ENCODE peak calls at places on chromosomes 16 and 17, in four cellular contexts. B is H1, W is K562, P is GM12878. E is an unnamed sample.

GRCh38 chr17:66633322-66633965 is 201.5 kb upstream of the CACNG5 start:
- DNase-seq in B (no peak), W (no peak), P (no peak), E (no peak)

GRCh38 chr16:28910046-28911031 is 14.7 kb downstream of the RABEP2 start:
- DNase-seq in B (no peak), W (no peak), P (no peak), E (no peak)

GRCh38 chr17:60524463-60525346 is 1.3 kb downstream of the APPBP2 start:
- DNase-seq in B (peak; percentile 17), W (peak; percentile 12), P (no peak), E (no peak)

GRCh38 chr17:8059131-8059530 is 20.3 kb downstream of the ALOX15B start:
- DNase-seq in B (no peak), W (no peak), P (no peak), E (no peak)

GRCh38 chr16:24520983-24521382 is 18.4 kb upstream of the RBBP6 start:
- DNase-seq in B (no peak), W (no peak), P (no peak), E (no peak)

GRCh38 chr17:78588258-78589030 is 11.2 kb upstream of the DNAH17 start:
- DNase-seq in B (no peak), W (no peak), P (no peak), E (peak; percentile 54)

GRCh38 chr17:2177235-2177811 is 122.4 kb downstream of the HIC1 start:
- DNase-seq in B (no peak), W (no peak), P (no peak), E (peak; percentile 80)

GRCh38 chr17:17079761-17080160 is 37.5 kb downstream of the MPRIP start:
- DNase-seq in B (no peak), W (no peak), P (no peak), E (no peak)

GRCh38 chr16:26969589-26970217 is 97.0 kb upstream of the C16orf82 start:
- DNase-seq in B (no peak), W (peak; percentile 7), P (no peak), E (no peak)

GRCh38 chr16:9901-10665 is 43.3 kb downstream of the POLR3K start:
- DNase-seq in B (no peak), W (no peak), P (no peak), E (no peak)

GRCh38 chr16:73054732-73055481 is 7.0 kb upstream of the ZFHX3 start:
- DNase-seq in B (no peak), W (no peak), P (no peak), E (peak; percentile 73)

GRCh38 chr16:83215417-83216001 is 588.7 kb downstream of the CDH13 start:
- DNase-seq in B (peak; percentile 97), W (peak; percentile 59), P (no peak), E (peak; percentile 21)

GRCh38 chr16:53504665-53505064 is 1.7 kb upstream of the AKTIP start:
- DNase-seq in B (no peak), W (no peak), P (no peak), E (no peak)

GRCh38 chr16:3050487-3050886 is 4.1 kb downstream of the MMP25 start:
- DNase-seq in B (no peak), W (no peak), P (no peak), E (no peak)

GRCh38 chr17:67365762-67366192 is 600 bp downstream of the PSMD12 start:
- DNase-seq in B (no peak), W (no peak), P (no peak), E (peak; percentile 61)

GRCh38 chr16:2535644-2536021 is 2.2 kb upstream of the PDPK1 start:
- DNase-seq in B (no peak), W (no peak), P (no peak), E (no peak)

GRCh38 chr17:340074-340473 is 12.5 kb downstream of the RPH3AL start:
- DNase-seq in B (no peak), W (no peak), P (no peak), E (no peak)

GRCh38 chr17:17930674-17931073 is 41.5 kb downstream of the TOM1L2 start:
- DNase-seq in B (no peak), W (no peak), P (no peak), E (no peak)

GRCh38 chr17:81556175-81556691 is 4.1 kb upstream of the FAAP100 start:
- DNase-seq in B (no peak), W (peak; percentile 49), P (no peak), E (peak; percentile 45)

GRCh38 chr17:1083451-1084187 is 86.7 kb downstream of the TIMM22 start:
- DNase-seq in B (no peak), W (no peak), P (no peak), E (no peak)

GRCh38 chr17:45316271-45317112 is at the start of gene MAP3K14:
- DNase-seq in B (peak; percentile 80), W (peak; percentile 76), P (no peak), E (peak; percentile 68)
- TF ChIP-seq HDAC6 in B (no peak), W (no peak), P (no peak), E (no peak)

GRCh38 chr16:20838250-20838649 is 31.9 kb downstream of the REXO5 start:
- DNase-seq in B (no peak), W (no peak), P (no peak), E (no peak)

GRCh38 chr16:20830372-20830771 is 24.0 kb downstream of the REXO5 start:
- DNase-seq in B (no peak), W (no peak), P (no peak), E (no peak)

DNA sequence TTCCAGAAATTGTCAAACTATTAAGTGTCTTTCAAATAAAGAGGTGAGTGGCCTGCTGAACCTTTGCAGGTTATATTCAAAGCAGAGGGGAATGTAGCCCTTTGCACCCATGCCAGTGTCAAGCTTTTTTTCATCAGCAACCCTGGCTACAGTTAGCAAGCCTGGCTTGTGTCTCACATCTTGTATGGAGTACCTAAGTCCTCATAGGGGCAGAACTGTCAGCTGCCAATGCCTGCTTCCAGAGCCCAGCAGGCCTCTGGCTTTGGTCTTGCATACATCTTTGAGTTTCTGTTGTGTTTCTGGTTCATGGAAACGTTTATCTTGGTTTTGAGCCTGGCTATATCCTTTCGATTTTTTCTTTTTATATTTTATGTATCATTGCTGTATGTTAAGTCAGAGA is 26.8 kb downstream of the REXO5 start:
- DNase-seq in B (no peak), W (no peak), P (no peak), E (no peak)
- TF ChIP-seq HDAC6 in B (no peak), W (no peak), P (no peak), E (no peak)

DNA sequence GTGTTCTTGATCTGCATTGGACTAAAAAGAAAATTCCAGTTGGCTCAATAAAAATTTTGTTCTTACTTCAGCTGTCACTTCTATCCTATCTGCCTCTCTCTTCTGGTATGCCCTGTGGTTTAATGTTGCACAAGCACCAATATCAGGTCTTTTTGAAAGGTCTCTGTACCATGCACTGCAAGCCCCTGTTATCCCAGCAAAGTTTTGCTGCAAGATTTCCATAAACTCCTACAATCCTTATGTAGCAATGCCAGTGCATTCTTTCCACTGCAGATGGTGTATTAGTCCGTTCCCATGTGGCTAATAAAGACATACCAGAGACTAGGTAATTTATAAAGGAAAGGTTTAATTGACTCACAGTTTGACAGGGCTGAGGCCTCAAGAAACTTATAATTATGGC is 201.7 kb downstream of the CDH11 start:
- DNase-seq in B (no peak), W (no peak), P (no peak), E (no peak)
- TF ChIP-seq HDAC6 in B (no peak), W (no peak), P (no peak), E (no peak)

DNA sequence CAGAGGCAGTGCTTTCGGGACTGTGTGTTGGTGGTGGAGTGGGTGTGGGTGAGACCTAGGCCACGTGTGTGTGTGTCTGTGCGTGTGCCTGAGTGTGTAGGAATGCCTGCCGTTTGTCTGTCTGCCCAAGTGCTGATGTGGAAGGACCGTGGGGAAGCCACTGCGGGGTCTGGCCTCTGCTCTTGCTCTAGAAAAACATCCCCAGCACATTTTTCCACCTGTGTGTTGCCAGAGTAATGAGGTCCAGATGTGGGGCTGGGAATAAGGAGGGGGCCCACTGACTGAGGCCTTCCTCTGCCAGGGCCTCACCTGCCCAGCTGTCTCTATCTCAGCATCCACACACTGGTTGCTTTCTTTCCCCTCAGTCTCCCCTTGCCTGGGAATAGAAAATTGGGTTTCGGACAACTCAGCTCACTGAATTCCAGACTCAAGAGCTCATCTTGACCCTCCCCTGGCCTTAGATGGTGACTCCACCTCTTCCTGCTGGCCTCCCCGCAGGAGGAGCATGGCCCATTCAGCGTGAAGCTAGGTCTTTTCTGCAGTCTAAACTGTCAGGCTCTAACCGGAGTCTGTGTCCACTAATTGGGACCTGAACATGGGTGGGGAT is 7.6 kb downstream of the SGCA start:
- DNase-seq in B (no peak), W (no peak), P (no peak), E (no peak)
- TF ChIP-seq HDAC6 in B (no peak), W (no peak), P (no peak), E (no peak)